ENCODE peak calls at places on chromosomes 4 and X, in four cellular contexts. One of them, this sample, is unnamed.

GRCh38 chr4:12137556-12137955 is 708.9 kb upstream of the HS3ST1 start:
- DNase-seq in HepG2: no peak
- DNase-seq in GM12878: no peak
- DNase-seq in H1: no peak
- DNase-seq in this sample: no peak

GRCh38 chr4:5963611-5964010 is 54.6 kb downstream of the C4orf50 start:
- DNase-seq in HepG2: no peak
- DNase-seq in GM12878: no peak
- DNase-seq in H1: no peak
- DNase-seq in this sample: no peak

GRCh38 chrX:112941209-112941788 is 100.7 kb upstream of the AMOT start:
- DNase-seq in GM12878: peak
- DNase-seq in H1: no peak
- DNase-seq in HepG2: no peak
- DNase-seq in this sample: no peak

GRCh38 chrX:9997524-9997923 is 30.4 kb downstream of the CLDN34 start:
- DNase-seq in H1: no peak
- DNase-seq in HepG2: no peak
- DNase-seq in GM12878: peak
- DNase-seq in this sample: no peak

GRCh38 chr4:153387981-153388380 is 43.5 kb downstream of the MND1 start:
- DNase-seq in HepG2: no peak
- DNase-seq in GM12878: no peak
- DNase-seq in H1: no peak
- DNase-seq in this sample: no peak

GRCh38 chr4:7838136-7838782 is 101.4 kb downstream of the AFAP1 start:
- DNase-seq in H1: no peak
- DNase-seq in GM12878: no peak
- DNase-seq in HepG2: no peak
- DNase-seq in this sample: no peak

GRCh38 chr4:38488891-38489861 is 174.8 kb upstream of the KLF3 start:
- DNase-seq in H1: no peak
- DNase-seq in HepG2: no peak
- DNase-seq in GM12878: no peak
- DNase-seq in this sample: no peak

GRCh38 chr4:182832352-182833120 is 84.7 kb downstream of the DCTD start:
- DNase-seq in H1: no peak
- DNase-seq in HepG2: peak
- DNase-seq in GM12878: no peak
- DNase-seq in this sample: no peak

GRCh38 chr4:186685744-186686143 is 37.9 kb downstream of the FAT1 start:
- DNase-seq in GM12878: no peak
- DNase-seq in HepG2: peak
- DNase-seq in H1: no peak
- DNase-seq in this sample: peak

GRCh38 chr4:14701389-14701788 is 300.9 kb upstream of the CPEB2 start:
- DNase-seq in H1: no peak
- DNase-seq in HepG2: no peak
- DNase-seq in GM12878: no peak
- DNase-seq in this sample: no peak

GRCh38 chrX:107228486-107228819 is 22.0 kb downstream of the DNAAF6 start:
- DNase-seq in H1: no peak
- DNase-seq in HepG2: no peak
- DNase-seq in GM12878: no peak
- DNase-seq in this sample: no peak

GRCh38 chr4:169810325-169811323 is 52.9 kb upstream of the HPF1 start:
- DNase-seq in H1: no peak
- DNase-seq in HepG2: peak
- DNase-seq in GM12878: peak
- DNase-seq in this sample: peak

GRCh38 chr4:1266881-1267763 is 18.2 kb upstream of the CTBP1 start:
- DNase-seq in GM12878: no peak
- DNase-seq in H1: no peak
- DNase-seq in HepG2: no peak
- DNase-seq in this sample: no peak

GRCh38 chr4:71229477-71230257 is 109.2 kb upstream of the SLC4A4 start:
- DNase-seq in H1: peak
- DNase-seq in GM12878: no peak
- DNase-seq in HepG2: peak
- DNase-seq in this sample: peak

GRCh38 chr4:144721994-144722393 is 76.0 kb downstream of the HHIP start:
- DNase-seq in HepG2: no peak
- DNase-seq in H1: no peak
- DNase-seq in GM12878: no peak
- DNase-seq in this sample: no peak

GRCh38 chr4:26248647-26249046 is 72.2 kb upstream of the RBPJ start:
- DNase-seq in GM12878: no peak
- DNase-seq in H1: no peak
- DNase-seq in HepG2: no peak
- DNase-seq in this sample: no peak

GRCh38 chrX:10622197-10622596 is 1.8 kb upstream of the MID1 start:
- DNase-seq in HepG2: no peak
- DNase-seq in H1: no peak
- DNase-seq in GM12878: no peak
- DNase-seq in this sample: no peak

GRCh38 chr4:137946423-137946822 is 295.7 kb downstream of the SLC7A11 start:
- DNase-seq in GM12878: no peak
- DNase-seq in H1: no peak
- DNase-seq in HepG2: no peak
- DNase-seq in this sample: no peak

GRCh38 chr4:140724780-140725179 is 31.4 kb downstream of the TBC1D9 start:
- DNase-seq in GM12878: no peak
- DNase-seq in H1: no peak
- DNase-seq in HepG2: no peak
- DNase-seq in this sample: no peak

GRCh38 chrX:115948018-115948923 is 222.3 kb upstream of the AGTR2 start:
- DNase-seq in GM12878: peak
- DNase-seq in H1: no peak
- DNase-seq in HepG2: peak
- DNase-seq in this sample: no peak

GRCh38 chr4:16056681-16057400 is 27.0 kb downstream of the PROM1 start:
- DNase-seq in H1: no peak
- DNase-seq in HepG2: no peak
- DNase-seq in GM12878: no peak
- DNase-seq in this sample: no peak

GRCh38 chr4:62709618-62710252 is 1509.6 kb downstream of the ADGRL3 start:
- DNase-seq in H1: no peak
- DNase-seq in GM12878: no peak
- DNase-seq in HepG2: peak
- DNase-seq in this sample: no peak

GRCh38 chr4:123997116-123997515 is 600.5 kb downstream of the SPRY1 start:
- DNase-seq in HepG2: peak
- DNase-seq in H1: no peak
- DNase-seq in GM12878: no peak
- DNase-seq in this sample: peak

GRCh38 chr4:176534566-176534965 is 214.8 kb downstream of the SPCS3 start:
- DNase-seq in GM12878: no peak
- DNase-seq in H1: no peak
- DNase-seq in HepG2: no peak
- DNase-seq in this sample: no peak

GRCh38 chr4:152554742-152555141 is 18.9 kb upstream of the FBXW7 start:
- DNase-seq in HepG2: no peak
- DNase-seq in GM12878: no peak
- DNase-seq in H1: no peak
- DNase-seq in this sample: no peak

GRCh38 chr4:128863314-128864075 is 54.0 kb downstream of the JADE1 start:
- DNase-seq in GM12878: no peak
- DNase-seq in H1: peak
- DNase-seq in HepG2: peak
- DNase-seq in this sample: peak

DNA sequence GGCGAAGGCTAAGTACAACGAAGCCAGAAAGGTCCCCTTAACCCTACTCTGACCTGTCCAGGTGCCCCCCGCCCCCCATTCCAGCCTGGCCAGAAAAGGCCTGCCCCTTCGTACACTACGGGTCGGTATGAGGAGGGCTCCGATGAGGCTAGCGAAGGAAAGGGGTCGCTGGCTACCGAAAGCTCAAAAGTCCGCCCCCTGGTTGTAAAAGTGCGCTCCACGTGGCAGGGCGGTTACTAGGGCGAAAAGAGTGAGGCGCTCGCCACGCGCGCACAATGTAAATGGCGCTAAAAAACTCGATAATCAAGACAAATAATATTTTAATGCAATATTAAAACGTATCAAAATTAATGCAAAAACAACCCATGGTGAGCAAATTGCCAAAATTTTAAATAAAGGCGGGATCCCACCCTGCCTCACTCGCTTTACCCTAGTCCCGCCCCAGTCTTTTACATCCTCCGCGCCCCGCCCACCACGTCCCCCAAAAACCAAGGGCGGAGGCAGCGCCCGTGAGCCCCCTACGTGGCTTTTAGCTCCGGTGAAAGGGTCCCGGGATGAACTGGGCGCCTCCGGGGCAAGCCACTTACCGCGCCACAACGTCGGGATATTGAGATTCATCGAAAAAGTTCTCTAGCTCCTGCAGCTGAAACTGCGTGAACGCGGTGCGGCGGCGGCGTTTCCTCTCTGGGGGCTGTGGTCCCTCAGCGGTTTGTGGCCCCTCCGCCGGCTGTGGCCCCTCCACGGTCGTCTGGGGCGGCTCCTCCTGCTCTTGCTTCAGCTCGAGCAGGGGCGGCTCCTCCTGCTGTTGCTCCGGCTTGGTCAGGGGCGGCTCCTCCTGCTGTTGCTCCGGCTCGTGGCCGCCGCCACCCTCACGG is 929 bp downstream of the ESX1 start:
- DNase-seq in H1: no peak
- DNase-seq in GM12878: no peak
- DNase-seq in HepG2: no peak
- DNase-seq in this sample: no peak
- TF ChIP-seq EZH2 in H1: peak
- TF ChIP-seq EZH2 in GM12878: no peak
- TF ChIP-seq EZH2 in HepG2: no peak
- TF ChIP-seq EZH2 in this sample: no peak

DNA sequence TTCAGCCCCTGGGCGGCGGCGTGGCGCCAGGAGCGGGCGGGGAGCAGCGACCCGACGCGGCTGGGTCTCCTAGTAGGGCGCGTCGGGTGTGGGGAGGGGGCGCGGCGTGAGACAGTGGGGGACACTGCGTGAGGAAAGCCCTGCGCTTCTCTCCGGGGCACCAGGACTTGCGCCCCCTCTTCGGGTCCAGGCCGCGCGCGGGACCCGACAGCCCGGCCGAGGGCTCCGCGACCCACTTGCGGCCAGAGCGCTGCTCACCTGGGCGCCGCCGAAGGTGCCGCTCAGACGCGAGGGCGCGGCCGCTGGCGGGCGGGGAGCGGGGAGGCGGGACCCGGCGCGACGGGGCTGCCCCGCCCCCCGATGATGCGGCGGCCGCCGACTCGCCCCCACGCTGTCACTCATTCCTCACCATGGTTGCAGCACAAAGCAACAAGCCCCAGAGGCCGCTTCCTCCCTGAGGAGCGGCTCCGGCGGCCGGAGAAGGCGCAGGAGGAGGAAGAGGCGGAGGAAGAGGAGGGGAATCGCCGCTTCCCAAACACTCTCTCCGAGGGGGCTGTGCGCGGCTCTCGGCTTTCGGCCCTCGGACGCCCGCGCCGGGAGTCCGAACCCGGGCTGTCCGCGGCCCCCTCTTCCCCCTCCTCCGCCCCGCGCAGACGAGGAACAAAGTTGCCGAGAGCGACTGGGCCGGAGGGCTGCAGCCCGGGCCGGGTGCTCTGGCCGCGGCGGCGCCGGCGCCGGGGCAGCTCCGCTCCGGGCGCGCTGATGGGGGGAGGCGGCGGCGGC is at the start of gene RAPGEF2:
- DNase-seq in H1: peak
- DNase-seq in GM12878: peak
- DNase-seq in HepG2: peak
- DNase-seq in this sample: peak
- H3K9ac ChIP-seq in H1: peak
- H3K9ac ChIP-seq in GM12878: peak
- H3K9ac ChIP-seq in HepG2: peak
- H3K9ac ChIP-seq in this sample: peak

GRCh38 chr4:101010987-101011386 is 336.3 kb downstream of the PPP3CA start:
- DNase-seq in H1: no peak
- DNase-seq in HepG2: no peak
- DNase-seq in GM12878: no peak
- DNase-seq in this sample: no peak

GRCh38 chr4:101005659-101006058 is 341.7 kb downstream of the PPP3CA start:
- DNase-seq in GM12878: no peak
- DNase-seq in HepG2: no peak
- DNase-seq in H1: no peak
- DNase-seq in this sample: no peak

GRCh38 chr4:101014417-101014816 is 332.9 kb downstream of the PPP3CA start:
- DNase-seq in HepG2: no peak
- DNase-seq in GM12878: peak
- DNase-seq in H1: no peak
- DNase-seq in this sample: no peak

GRCh38 chr4:101009471-101009870 is 337.9 kb downstream of the PPP3CA start:
- DNase-seq in HepG2: no peak
- DNase-seq in H1: no peak
- DNase-seq in GM12878: peak
- DNase-seq in this sample: no peak

DNA sequence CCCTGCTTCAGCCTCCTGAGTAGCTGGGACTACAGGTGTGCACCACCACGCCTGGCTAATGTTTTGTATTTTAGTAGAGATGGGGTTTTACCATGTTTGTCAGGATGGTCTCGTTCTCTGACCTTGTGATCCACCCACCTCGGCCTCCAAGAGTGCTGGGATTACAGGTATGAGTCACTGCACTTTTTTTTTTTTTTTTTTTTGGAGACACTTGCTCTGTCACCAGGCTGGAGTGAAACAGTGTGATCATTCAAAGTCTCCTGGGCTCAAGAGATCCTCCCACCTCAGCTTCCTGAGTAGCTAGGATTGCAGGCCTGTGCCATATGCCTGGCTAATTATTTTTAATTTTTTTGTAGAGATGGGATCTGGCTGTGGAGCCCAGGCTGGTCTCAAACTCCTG is 338.8 kb downstream of the PPP3CA start:
- DNase-seq in GM12878: no peak
- DNase-seq in H1: no peak
- DNase-seq in HepG2: peak
- DNase-seq in this sample: peak
- TF ChIP-seq SRF in GM12878: no peak
- TF ChIP-seq SRF in H1: no peak
- TF ChIP-seq SRF in HepG2: no peak
- TF ChIP-seq SRF in this sample: no peak

DNA sequence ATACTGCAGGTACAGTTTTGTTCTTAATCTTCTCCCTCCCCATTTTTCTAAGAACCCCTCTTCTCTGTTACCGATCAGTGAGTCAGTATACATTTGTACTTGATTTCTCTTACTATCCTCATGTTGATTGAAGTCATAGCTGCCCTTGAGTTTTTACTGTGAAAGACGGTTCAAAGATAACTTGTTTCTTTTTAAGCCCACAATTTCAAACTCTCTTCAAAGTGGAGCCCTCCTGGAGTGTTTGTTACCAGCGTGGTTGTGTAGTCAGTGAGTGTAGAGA is 7.9 kb downstream of the PPP1R3F start:
- DNase-seq in GM12878: no peak
- DNase-seq in H1: no peak
- DNase-seq in HepG2: no peak
- DNase-seq in this sample: no peak
- TF ChIP-seq EZH2 in GM12878: no peak
- TF ChIP-seq EZH2 in H1: no peak
- TF ChIP-seq EZH2 in HepG2: no peak
- TF ChIP-seq EZH2 in this sample: no peak

This sample was measured in HCT116.